ENCODE peak calls at places on chromosomes 11 and 22, in ten cellular contexts. R, L, U, I, T, M, X, B, Y and V are unnamed samples.

GRCh38 chr22:49022816-49023160 is 804.9 kb downstream of the BRD1 start:
- DNase-seq in R (no peak), L (no peak), U (no peak), I (no peak), T (no peak), M (no peak), X (no peak), B (no peak), Y (no peak), V (no peak)

GRCh38 chr11:123135863-123136446 is 59.1 kb downstream of the CLMP start:
- DNase-seq in R (peak; percentile 53), L (no peak), U (no peak), I (no peak), T (no peak), M (no peak), X (no peak), B (no peak), Y (no peak), V (no peak)

GRCh38 chr22:25751174-25751581 is 9.2 kb downstream of the MYO18B start:
- DNase-seq in R (no peak), L (no peak), U (no peak), I (no peak), T (no peak), M (no peak), X (no peak), B (no peak), Y (no peak), V (no peak)

GRCh38 chr11:112113539-112114457 is 27.1 kb downstream of the SDHD start:
- DNase-seq in R (peak; percentile 77), L (no peak), U (peak; percentile 65), I (peak; percentile 76), T (no peak), M (no peak), X (peak; percentile 51), B (no peak), Y (no peak), V (no peak)

GRCh38 chr11:15526859-15527450 is 412.2 kb downstream of the INSC start:
- DNase-seq in R (no peak), L (no peak), U (no peak), I (no peak), T (no peak), M (no peak), X (no peak), B (no peak), Y (no peak), V (no peak)

GRCh38 chr11:19116971-19117759 is at the start of gene ZDHHC13:
- DNase-seq in R (peak; percentile 89), L (peak; percentile 99), U (peak; percentile 96), I (peak; percentile 94), T (peak; percentile 70), M (peak; percentile 94), X (peak; percentile 97), B (peak; percentile 96), Y (peak; percentile 92), V (no peak)

GRCh38 chr11:122874991-122875390 is 7.6 kb upstream of the JHY start:
- DNase-seq in R (no peak), L (no peak), U (no peak), I (no peak), T (no peak), M (no peak), X (peak; percentile 82), B (no peak), Y (peak; percentile 52), V (no peak)

GRCh38 chr11:8403310-8403709 is 139.6 kb upstream of the LMO1 start:
- DNase-seq in R (peak; percentile 11), L (no peak), U (no peak), I (peak; percentile 41), T (no peak), M (no peak), X (no peak), B (no peak), Y (no peak), V (no peak)

GRCh38 chr11:45091563-45092392 is 54.7 kb upstream of the PRDM11 start:
- DNase-seq in R (peak; percentile 90), L (peak; percentile 90), U (no peak), I (peak; percentile 49), T (no peak), M (no peak), X (no peak), B (no peak), Y (no peak), V (no peak)

GRCh38 chr22:36565686-36566085 is 36.7 kb upstream of the EIF3D start:
- DNase-seq in R (no peak), L (no peak), U (no peak), I (no peak), T (no peak), M (no peak), X (no peak), B (no peak), Y (no peak), V (no peak)

GRCh38 chr11:22703040-22703439 is 36.6 kb downstream of the GAS2 start:
- DNase-seq in R (peak; percentile 71), L (no peak), U (peak; percentile 18), I (peak; percentile 52), T (peak; percentile 46), M (no peak), X (no peak), B (no peak), Y (peak; percentile 21), V (peak; percentile 55)

GRCh38 chr11:67646535-67647336 is 3.8 kb downstream of the ACY3 start:
- DNase-seq in R (no peak), L (peak; percentile 42), U (no peak), I (no peak), T (no peak), M (no peak), X (peak; percentile 86), B (no peak), Y (peak; percentile 70), V (no peak)

GRCh38 chr11:77590194-77590591 is 440 bp downstream of the AQP11 start:
- DNase-seq in R (peak; percentile 40), L (peak; percentile 80), U (no peak), I (peak; percentile 37), T (no peak), M (peak; percentile 19), X (no peak), B (no peak), Y (no peak), V (no peak)

DNA sequence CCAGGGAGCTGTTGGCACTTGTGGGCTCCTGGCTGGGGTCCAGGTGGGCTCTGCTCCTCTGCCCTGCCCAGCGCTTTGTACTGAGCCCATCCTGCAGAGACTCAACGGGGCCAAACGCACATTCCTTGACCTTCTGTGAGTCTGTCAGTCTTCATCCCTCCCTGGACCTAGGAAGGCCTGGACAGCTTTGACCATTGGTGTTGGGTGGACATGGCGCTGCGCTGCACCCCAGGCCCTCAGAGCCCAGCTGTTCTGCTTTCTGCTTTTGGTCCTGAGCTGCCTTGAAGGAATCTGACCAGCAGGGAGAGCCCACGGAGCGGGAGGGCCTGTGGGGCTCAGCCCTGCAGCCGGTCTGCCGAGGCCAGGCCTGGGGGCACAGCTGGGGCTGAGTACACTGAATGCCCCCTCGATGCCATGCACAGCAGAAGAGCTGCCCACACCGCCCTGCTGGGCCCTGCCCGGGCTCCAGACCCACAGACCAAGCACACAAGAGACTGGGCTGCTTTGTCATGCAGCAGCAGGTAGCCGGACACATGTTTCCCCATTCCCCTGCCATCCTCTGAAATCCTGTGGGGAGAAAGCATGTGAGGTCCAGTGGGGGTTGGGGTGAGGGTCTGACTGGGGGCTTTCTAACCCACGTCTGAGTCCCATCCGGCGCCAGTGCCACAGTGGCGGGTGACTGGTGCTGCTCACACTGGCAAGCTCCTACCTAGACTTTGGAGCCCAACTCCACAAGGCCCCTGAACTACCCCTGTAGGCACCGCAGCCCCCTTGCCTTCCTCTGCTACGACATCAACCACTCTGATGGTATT is 24.1 kb upstream of the CCDC188 start:
- DNase-seq in R (peak; percentile 42), L (peak; percentile 61), U (peak; percentile 63), I (peak; percentile 38), T (no peak), M (no peak), X (peak; percentile 6), B (no peak), Y (no peak), V (no peak)
- TF ChIP-seq CTCF in R (peak; percentile 55), L (peak; percentile 63), U (peak; percentile 86), I (peak; percentile 23), T (peak; percentile 44), M (peak; percentile 45), X (no peak), B (no peak), Y (no peak), V (peak; percentile 28)

DNA sequence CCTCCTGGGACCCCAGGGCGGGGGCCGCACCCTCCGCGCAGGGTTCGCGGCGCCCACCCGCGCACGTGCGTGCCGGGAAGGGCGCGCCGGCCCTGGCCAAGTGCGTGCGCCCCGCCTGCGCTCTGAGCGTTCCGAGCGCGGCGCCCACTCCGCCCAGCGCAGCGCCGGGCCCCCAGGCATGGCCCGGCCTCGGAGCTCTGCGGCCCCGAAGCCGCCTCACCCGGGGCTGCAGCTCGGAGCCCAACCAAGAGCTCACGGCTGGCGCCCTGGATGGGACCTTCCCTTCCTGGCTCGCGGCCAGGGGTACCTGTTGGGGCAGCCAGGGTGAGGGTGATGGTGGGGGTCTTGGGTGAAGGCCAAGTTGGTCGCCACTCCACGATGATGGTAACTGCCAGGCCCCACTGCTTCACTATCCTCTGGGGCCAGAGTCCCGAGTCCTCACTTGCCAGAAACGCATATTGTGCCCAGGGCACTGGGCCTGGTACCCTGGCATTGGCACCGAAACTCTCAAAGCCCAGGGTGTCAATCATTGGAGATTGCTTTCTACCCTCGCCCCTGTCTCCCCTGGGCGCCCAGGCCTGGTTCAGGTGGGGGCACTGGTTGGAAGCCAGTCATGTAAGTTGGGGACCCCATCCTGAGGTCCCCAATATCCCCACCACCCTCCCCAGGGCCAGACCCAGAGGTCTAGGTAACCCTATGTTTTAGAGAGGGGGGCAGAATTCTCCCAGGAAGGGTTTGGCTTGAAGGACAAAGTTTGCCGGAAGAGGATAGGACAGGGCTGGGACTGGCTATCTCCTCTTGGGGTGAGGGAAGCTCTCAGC is 889 bp downstream of the ANO1 start:
- DNase-seq in R (no peak), L (no peak), U (no peak), I (no peak), T (no peak), M (no peak), X (no peak), B (no peak), Y (no peak), V (no peak)
- H3K4me3 ChIP-seq in R (no peak overlapping the region), L (no peak overlapping the region), U (no peak overlapping the region), I (peak overlapping the region; percentile 15), T (peak overlapping the region; percentile 2), M (peak overlapping the region; percentile 61), X (no peak overlapping the region), B (peak overlapping the region; percentile 2), Y (no peak overlapping the region), V (no peak overlapping the region)

DNA sequence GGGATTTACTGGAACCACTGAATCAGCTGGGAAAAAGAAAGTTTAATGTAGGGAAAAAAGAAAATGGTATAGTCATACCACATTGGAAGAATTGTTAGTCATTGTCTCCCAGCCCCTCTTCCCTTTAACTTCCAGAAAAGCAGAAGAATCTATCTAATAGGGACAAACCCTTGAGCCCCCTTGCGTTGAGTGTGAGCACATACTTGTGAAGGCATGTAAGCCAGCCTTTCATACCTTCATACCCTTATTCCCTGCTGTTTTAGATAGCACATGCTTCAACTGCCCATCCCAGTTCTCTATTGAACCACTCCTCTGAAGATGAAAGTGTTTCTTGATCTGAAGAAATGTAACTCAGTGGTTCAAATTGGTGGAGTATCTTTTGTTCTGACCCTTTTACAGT is 6.6 kb downstream of the TREH start:
- DNase-seq in R (no peak), L (peak; percentile 67), U (peak; percentile 56), I (no peak), T (no peak), M (no peak), X (no peak), B (no peak), Y (no peak), V (no peak)
- TF ChIP-seq CTCF in R (no peak), L (peak; percentile 69), U (peak; percentile 47), I (peak; percentile 31), T (peak; percentile 18), M (no peak), X (no peak), B (no peak), Y (no peak), V (no peak)

GRCh38 chr22:46007848-46008261 is 30.9 kb upstream of the WNT7B start:
- DNase-seq in R (peak; percentile 97), L (no peak), U (no peak), I (no peak), T (peak; percentile 76), M (peak; percentile 86), X (no peak), B (peak; percentile 65), Y (no peak), V (peak; percentile 61)
- H3K4me3 ChIP-seq in R (peak overlapping the region; percentile 4), L (no peak overlapping the region), U (no peak overlapping the region), I (no peak overlapping the region), T (no peak overlapping the region), M (peak overlapping the region; percentile 31), X (no peak overlapping the region), B (no peak overlapping the region), Y (no peak overlapping the region), V (no peak overlapping the region)